ENCODE peak calls at places on chromosomes 16 and 17, in four cellular contexts. Q is fibroblast of pulmonary artery; V is effector CD4-positive, alpha-beta T cell; G is activated T-helper 1 cell treated with Interleukin-2 at 50 U/mL for 16 hours. I is an unnamed sample.

GRCh38 chr17:67434061-67434525 is 57.0 kb downstream of the PITPNC1 start:
- DNase-seq in G (peak; percentile 35), Q (peak; percentile 77), V (peak; percentile 62), I (no peak)

GRCh38 chr17:54754560-54754959 is 146.1 kb upstream of the TOM1L1 start:
- DNase-seq in G (no peak), Q (no peak), V (no peak), I (no peak)

GRCh38 chr16:1890701-1891035 is 18.7 kb upstream of the MEIOB start:
- DNase-seq in G (no peak), V (no peak), Q (no peak), I (no peak)

GRCh38 chr17:73007447-73007846 is 85.0 kb downstream of the SLC39A11 start:
- DNase-seq in V (no peak), G (no peak), Q (peak; percentile 36), I (no peak)

GRCh38 chr17:42247734-42248133 is 28.5 kb downstream of the STAT5B start:
- DNase-seq in G (no peak), V (no peak), Q (peak; percentile 92), I (no peak)

GRCh38 chr16:69444873-69445517 is 20.6 kb downstream of the CYB5B start:
- DNase-seq in V (no peak), Q (peak; percentile 54), G (no peak), I (no peak)

GRCh38 chr17:1056761-1057160 is 59.8 kb downstream of the TIMM22 start:
- DNase-seq in G (no peak), Q (no peak), V (no peak), I (no peak)

GRCh38 chr17:7852262-7852670 is 2.6 kb upstream of the TMEM88 start:
- DNase-seq in G (no peak), V (no peak), Q (no peak), I (no peak)

GRCh38 chr17:64097196-64097936 is 32.6 kb downstream of the ERN1 start:
- DNase-seq in V (no peak), Q (peak; percentile 77), G (no peak), I (no peak)

GRCh38 chr16:30658731-30659506 is 688 bp downstream of the FBRS start:
- DNase-seq in G (no peak), V (no peak), Q (peak; percentile 98), I (peak; percentile 76)

GRCh38 chr17:43543771-43544575 is 2.2 kb downstream of the ETV4 start:
- DNase-seq in G (no peak), V (no peak), Q (no peak), I (no peak)

GRCh38 chr17:75549246-75550138 is 24.0 kb downstream of the LLGL2 start:
- DNase-seq in Q (no peak), G (no peak), V (no peak), I (no peak)

GRCh38 chr16:28212532-28212873 is 738 bp upstream of the XPO6 start:
- DNase-seq in Q (no peak), G (no peak), V (no peak), I (no peak)

GRCh38 chr17:10243905-10244844 is 45.8 kb upstream of the GAS7 start:
- DNase-seq in V (no peak), G (no peak), Q (peak; percentile 68), I (no peak)

GRCh38 chr17:9424071-9424640 is 151.5 kb downstream of the STX8 start:
- DNase-seq in G (no peak), V (no peak), Q (no peak), I (no peak)

GRCh38 chr17:4666296-4666695 is 24.8 kb upstream of the ALOX15 start:
- DNase-seq in Q (no peak), G (no peak), V (no peak), I (no peak)

GRCh38 chr17:77899494-77899893 is 59.0 kb upstream of the TNRC6C start:
- DNase-seq in V (no peak), Q (no peak), G (no peak), I (no peak)

GRCh38 chr17:36731091-36731490 is 129.7 kb downstream of the MRM1 start:
- DNase-seq in G (no peak), Q (no peak), V (no peak), I (no peak)

GRCh38 chr16:15970743-15971434 is 21.5 kb downstream of the ABCC1 start:
- DNase-seq in Q (no peak), G (no peak), V (no peak), I (no peak)

GRCh38 chr17:35238817-35239216 is 4.1 kb upstream of the SLFN5 start:
- DNase-seq in Q (peak; percentile 31), V (no peak), G (no peak), I (no peak)

GRCh38 chr16:89270666-89271345 is 53.3 kb downstream of the ZNF778 start:
- DNase-seq in V (no peak), Q (no peak), G (no peak), I (no peak)

GRCh38 chr16:68642436-68643064 is 2.6 kb upstream of the CDH3 start:
- DNase-seq in V (no peak), Q (no peak), G (no peak), I (no peak)

GRCh38 chr16:89873822-89874689 is 664 bp downstream of the TCF25 start:
- DNase-seq in G (peak; percentile 86), Q (peak; percentile 98), V (peak; percentile 89), I (peak; percentile 98)

GRCh38 chr17:64385187-64386083 is 5.2 kb downstream of the PECAM1 start:
- DNase-seq in G (no peak), V (no peak), Q (peak; percentile 93), I (no peak)

GRCh38 chr17:1511290-1511689 is 5.1 kb downstream of the INPP5K start:
- DNase-seq in V (no peak), Q (peak; percentile 51), G (no peak), I (no peak)